ENCODE peak calls at places on chromosomes 13 and 19, in five cellular contexts. One of them, this sample, is unnamed.

GRCh38 chr19:29596885-29597525 is 9.1 kb upstream of the POP4 start:
- DNase-seq in iPS DF 6.9: no peak
- DNase-seq in A673: peak; percentile 10
- DNase-seq in fibroblast of pulmonary artery: peak; percentile 52
- DNase-seq in astrocyte of the cerebellum: no peak
- DNase-seq in this sample: no peak

GRCh38 chr19:28596561-28597071 is 616.3 kb downstream of the UQCRFS1 start:
- DNase-seq in astrocyte of the cerebellum: no peak
- DNase-seq in fibroblast of pulmonary artery: no peak
- DNase-seq in iPS DF 6.9: no peak
- DNase-seq in A673: no peak
- DNase-seq in this sample: no peak

GRCh38 chr19:57830071-57830602 is at the start of gene ZNF587B:
- DNase-seq in astrocyte of the cerebellum: peak; percentile 44
- DNase-seq in iPS DF 6.9: peak; percentile 93
- DNase-seq in A673: peak; percentile 71
- DNase-seq in fibroblast of pulmonary artery: peak; percentile 89
- DNase-seq in this sample: no peak

GRCh38 chr13:113815151-113816058 is 48.5 kb downstream of the GAS6 start:
- DNase-seq in iPS DF 6.9: no peak
- DNase-seq in fibroblast of pulmonary artery: no peak
- DNase-seq in astrocyte of the cerebellum: no peak
- DNase-seq in A673: peak; percentile 34
- DNase-seq in this sample: no peak

GRCh38 chr19:34692541-34692940 is 15.1 kb downstream of the ZNF302 start:
- DNase-seq in A673: no peak
- DNase-seq in iPS DF 6.9: no peak
- DNase-seq in astrocyte of the cerebellum: no peak
- DNase-seq in fibroblast of pulmonary artery: no peak
- DNase-seq in this sample: no peak

GRCh38 chr19:43532571-43532961 is 422 bp upstream of the ZNF575 start:
- DNase-seq in A673: no peak
- DNase-seq in astrocyte of the cerebellum: no peak
- DNase-seq in iPS DF 6.9: no peak
- DNase-seq in fibroblast of pulmonary artery: no peak
- DNase-seq in this sample: no peak

GRCh38 chr13:43991773-43992201 is 112.1 kb downstream of the LACC1 start:
- DNase-seq in A673: no peak
- DNase-seq in iPS DF 6.9: no peak
- DNase-seq in astrocyte of the cerebellum: no peak
- DNase-seq in fibroblast of pulmonary artery: no peak
- DNase-seq in this sample: no peak

GRCh38 chr19:32372726-32373613 is 27.6 kb downstream of the ZNF507 start:
- DNase-seq in A673: no peak
- DNase-seq in iPS DF 6.9: no peak
- DNase-seq in fibroblast of pulmonary artery: peak; percentile 33
- DNase-seq in astrocyte of the cerebellum: no peak
- DNase-seq in this sample: no peak

GRCh38 chr19:14977128-14977527 is 2.5 kb downstream of the SLC1A6 start:
- DNase-seq in iPS DF 6.9: no peak
- DNase-seq in astrocyte of the cerebellum: no peak
- DNase-seq in fibroblast of pulmonary artery: no peak
- DNase-seq in A673: peak; percentile 5
- DNase-seq in this sample: no peak

GRCh38 chr19:48967346-48968178 is 2.5 kb downstream of the FTL start:
- DNase-seq in A673: no peak
- DNase-seq in fibroblast of pulmonary artery: peak; percentile 90
- DNase-seq in astrocyte of the cerebellum: no peak
- DNase-seq in iPS DF 6.9: no peak
- DNase-seq in this sample: no peak

GRCh38 chr13:41059466-41059865 is 1.8 kb upstream of the WBP4 start:
- DNase-seq in fibroblast of pulmonary artery: no peak
- DNase-seq in A673: peak; percentile 35
- DNase-seq in iPS DF 6.9: no peak
- DNase-seq in astrocyte of the cerebellum: no peak
- DNase-seq in this sample: no peak

GRCh38 chr13:110680852-110681251 is 25.1 kb downstream of the CARS2 start:
- DNase-seq in A673: peak; percentile 50
- DNase-seq in iPS DF 6.9: peak; percentile 20
- DNase-seq in astrocyte of the cerebellum: no peak
- DNase-seq in fibroblast of pulmonary artery: peak; percentile 28
- DNase-seq in this sample: no peak

GRCh38 chr19:49691243-49692101 is 556 bp downstream of the CPT1C start:
- DNase-seq in A673: peak; percentile 88
- DNase-seq in iPS DF 6.9: no peak
- DNase-seq in astrocyte of the cerebellum: peak; percentile 36
- DNase-seq in fibroblast of pulmonary artery: peak; percentile 75
- DNase-seq in this sample: no peak

GRCh38 chr13:63684822-63685221 is 2269.2 kb upstream of the PCDH20 start:
- DNase-seq in fibroblast of pulmonary artery: no peak
- DNase-seq in iPS DF 6.9: no peak
- DNase-seq in A673: no peak
- DNase-seq in astrocyte of the cerebellum: no peak
- DNase-seq in this sample: no peak

GRCh38 chr13:24541127-24541475 is 28.5 kb upstream of the PARP4 start:
- DNase-seq in astrocyte of the cerebellum: no peak
- DNase-seq in iPS DF 6.9: no peak
- DNase-seq in A673: no peak
- DNase-seq in fibroblast of pulmonary artery: no peak
- DNase-seq in this sample: no peak

GRCh38 chr13:27403727-27404385 is 20.6 kb upstream of the GTF3A start:
- DNase-seq in fibroblast of pulmonary artery: no peak
- DNase-seq in astrocyte of the cerebellum: no peak
- DNase-seq in iPS DF 6.9: no peak
- DNase-seq in A673: no peak
- DNase-seq in this sample: no peak

GRCh38 chr13:107835339-107836018 is 379.9 kb downstream of the LIG4 start:
- DNase-seq in astrocyte of the cerebellum: peak; percentile 68
- DNase-seq in iPS DF 6.9: no peak
- DNase-seq in fibroblast of pulmonary artery: peak; percentile 52
- DNase-seq in A673: peak; percentile 25
- DNase-seq in this sample: peak; percentile 35

GRCh38 chr13:93778548-93778947 is 551.9 kb downstream of the GPC6 start:
- DNase-seq in A673: no peak
- DNase-seq in astrocyte of the cerebellum: no peak
- DNase-seq in iPS DF 6.9: no peak
- DNase-seq in fibroblast of pulmonary artery: no peak
- DNase-seq in this sample: no peak
- H3K4me3 ChIP-seq in A673: no peak overlapping the region
- H3K4me3 ChIP-seq in astrocyte of the cerebellum: no peak overlapping the region
- H3K4me3 ChIP-seq in iPS DF 6.9: no peak overlapping the region
- H3K4me3 ChIP-seq in fibroblast of pulmonary artery: no peak overlapping the region
- H3K4me3 ChIP-seq in this sample: no peak overlapping the region

GRCh38 chr19:6066661-6067646 is 43.3 kb downstream of the RFX2 start:
- DNase-seq in fibroblast of pulmonary artery: peak; percentile 98
- DNase-seq in iPS DF 6.9: peak; percentile 73
- DNase-seq in A673: peak; percentile 71
- DNase-seq in astrocyte of the cerebellum: peak; percentile 95
- DNase-seq in this sample: no peak
- H3K4me3 ChIP-seq in fibroblast of pulmonary artery: no peak overlapping the region
- H3K4me3 ChIP-seq in iPS DF 6.9: no peak overlapping the region
- H3K4me3 ChIP-seq in A673: no peak overlapping the region
- H3K4me3 ChIP-seq in astrocyte of the cerebellum: no peak overlapping the region
- H3K4me3 ChIP-seq in this sample: no peak overlapping the region

GRCh38 chr13:86655561-86655960 is 856.3 kb upstream of the SLITRK6 start:
- DNase-seq in fibroblast of pulmonary artery: no peak
- DNase-seq in iPS DF 6.9: no peak
- DNase-seq in astrocyte of the cerebellum: no peak
- DNase-seq in A673: no peak
- DNase-seq in this sample: no peak
- H3K4me3 ChIP-seq in fibroblast of pulmonary artery: no peak overlapping the region
- H3K4me3 ChIP-seq in iPS DF 6.9: no peak overlapping the region
- H3K4me3 ChIP-seq in astrocyte of the cerebellum: no peak overlapping the region
- H3K4me3 ChIP-seq in A673: no peak overlapping the region
- H3K4me3 ChIP-seq in this sample: no peak overlapping the region

DNA sequence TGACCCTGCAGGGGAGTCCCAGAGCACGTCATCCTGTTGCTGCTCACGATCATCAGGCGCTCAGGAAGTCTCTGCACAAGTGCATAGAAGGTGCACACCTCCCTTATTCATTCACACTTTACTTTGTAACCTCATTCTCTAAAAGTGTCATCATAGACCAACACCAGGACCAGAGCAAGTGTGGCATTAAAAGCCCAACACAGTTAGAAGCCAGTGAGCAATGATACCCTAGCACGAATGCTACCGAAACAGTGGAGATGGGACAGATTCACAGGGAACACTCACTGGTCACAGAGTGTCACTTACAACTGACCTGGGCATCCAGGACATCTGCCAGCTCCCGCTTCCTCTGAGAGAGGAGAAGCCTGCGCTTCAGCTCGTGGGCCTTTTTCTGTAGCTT is 17.0 kb downstream of the HAUS8 start:
- DNase-seq in astrocyte of the cerebellum: no peak
- DNase-seq in A673: no peak
- DNase-seq in fibroblast of pulmonary artery: peak; percentile 62
- DNase-seq in iPS DF 6.9: no peak
- DNase-seq in this sample: no peak
- H3K4me3 ChIP-seq in astrocyte of the cerebellum: no peak overlapping the region
- H3K4me3 ChIP-seq in A673: no peak overlapping the region
- H3K4me3 ChIP-seq in fibroblast of pulmonary artery: no peak overlapping the region
- H3K4me3 ChIP-seq in iPS DF 6.9: no peak overlapping the region
- H3K4me3 ChIP-seq in this sample: no peak overlapping the region

GRCh38 chr19:2047449-2048103 is 3.5 kb downstream of the MKNK2 start:
- DNase-seq in iPS DF 6.9: no peak
- DNase-seq in fibroblast of pulmonary artery: no peak
- DNase-seq in astrocyte of the cerebellum: no peak
- DNase-seq in A673: no peak
- DNase-seq in this sample: no peak

GRCh38 chr19:2046046-2046907 is 4.8 kb downstream of the MKNK2 start:
- DNase-seq in astrocyte of the cerebellum: no peak
- DNase-seq in iPS DF 6.9: no peak
- DNase-seq in A673: no peak
- DNase-seq in fibroblast of pulmonary artery: no peak
- DNase-seq in this sample: no peak

GRCh38 chr19:2048104-2048958 is 2.7 kb downstream of the MKNK2 start:
- DNase-seq in iPS DF 6.9: no peak
- DNase-seq in astrocyte of the cerebellum: no peak
- DNase-seq in fibroblast of pulmonary artery: no peak
- DNase-seq in A673: no peak
- DNase-seq in this sample: no peak

GRCh38 chr19:2045501-2046045 is 5.5 kb downstream of the MKNK2 start:
- DNase-seq in astrocyte of the cerebellum: no peak
- DNase-seq in A673: no peak
- DNase-seq in fibroblast of pulmonary artery: no peak
- DNase-seq in iPS DF 6.9: no peak
- DNase-seq in this sample: no peak

GRCh38 chr19:2047076-2047448 is 4.0 kb downstream of the MKNK2 start:
- DNase-seq in astrocyte of the cerebellum: no peak
- DNase-seq in A673: no peak
- DNase-seq in fibroblast of pulmonary artery: no peak
- DNase-seq in iPS DF 6.9: no peak
- DNase-seq in this sample: no peak
- H3K4me3 ChIP-seq in astrocyte of the cerebellum: no peak overlapping the region
- H3K4me3 ChIP-seq in A673: no peak overlapping the region
- H3K4me3 ChIP-seq in fibroblast of pulmonary artery: peak overlapping the region; percentile 5
- H3K4me3 ChIP-seq in iPS DF 6.9: no peak overlapping the region
- H3K4me3 ChIP-seq in this sample: no peak overlapping the region